ENCODE peak calls at places on chromosome 3, in five cellular contexts. J is neuronal stem cell, P is H9, R is mesenchymal stem cell, K is H1. O is an unnamed sample.
A peak's percentile ranks its signal among the peaks of the same experiment; 100 is the strongest.

GRCh38 chr3:157491136-157491535 is 12.1 kb downstream of the VEPH1 start:
- DNase-seq in J (no peak), P (no peak), K (no peak), R (no peak), O (no peak)

GRCh38 chr3:155323063-155323666 is 29.7 kb upstream of the STRIT1 start:
- DNase-seq in R (peak; percentile 78), J (peak; percentile 51), P (peak; percentile 42), K (no peak), O (peak; percentile 43)

GRCh38 chr3:18988619-18989229 is 159.6 kb upstream of the KCNH8 start:
- DNase-seq in R (peak; percentile 16), K (no peak), J (peak; percentile 27), P (no peak), O (peak; percentile 54)

GRCh38 chr3:133693821-133694220 is 32.1 kb upstream of the TOPBP1 start:
- DNase-seq in K (no peak), P (no peak), J (no peak), R (no peak), O (no peak)

GRCh38 chr3:119330858-119331257 is 36.7 kb downstream of the ARHGAP31 start:
- DNase-seq in J (no peak), P (no peak), R (no peak), K (no peak), O (no peak)

GRCh38 chr3:121918779-121919483 is 24.7 kb downstream of the SLC15A2 start:
- DNase-seq in K (no peak), P (no peak), J (no peak), R (no peak), O (no peak)

GRCh38 chr3:13798401-13798800 is 81.5 kb downstream of the WNT7A start:
- DNase-seq in P (no peak), J (no peak), R (no peak), K (no peak), O (no peak)

GRCh38 chr3:171058058-171058457 is 31.5 kb upstream of the SLC2A2 start:
- DNase-seq in J (no peak), P (no peak), K (no peak), R (no peak), O (no peak)

GRCh38 chr3:42665050-42665878 is 11.8 kb downstream of the ZBTB47 start:
- DNase-seq in P (no peak), J (no peak), R (no peak), K (no peak), O (no peak)

GRCh38 chr3:72042397-72043211 is 257.7 kb upstream of the PROK2 start:
- DNase-seq in P (no peak), K (no peak), R (peak; percentile 89), J (no peak), O (peak; percentile 79)

GRCh38 chr3:4426782-4427344 is 40.2 kb downstream of the SUMF1 start:
- DNase-seq in P (no peak), J (no peak), R (peak; percentile 96), K (no peak), O (no peak)

GRCh38 chr3:150317469-150317868 is 90.6 kb upstream of the TSC22D2 start:
- DNase-seq in R (no peak), K (no peak), P (no peak), J (no peak), O (no peak)

GRCh38 chr3:156681003-156681402 is 6.6 kb downstream of the TIPARP start:
- DNase-seq in P (peak; percentile 46), R (peak; percentile 98), J (peak; percentile 18), K (no peak), O (peak; percentile 96)

GRCh38 chr3:197302696-197303341 is 4.4 kb upstream of the DLG1 start:
- DNase-seq in J (no peak), P (no peak), K (no peak), R (peak; percentile 88), O (peak; percentile 86)

GRCh38 chr3:48952510-48953118 is 34.0 kb downstream of the ARIH2 start:
- DNase-seq in P (peak; percentile 74), R (no peak), K (peak; percentile 79), J (no peak), O (peak; percentile 45)

GRCh38 chr3:156525808-156526207 is 29.1 kb downstream of the SSR3 start:
- DNase-seq in J (no peak), P (no peak), R (no peak), K (no peak), O (no peak)

GRCh38 chr3:18378218-18378617 is 46.9 kb downstream of the SATB1 start:
- DNase-seq in R (no peak), P (no peak), K (no peak), J (no peak), O (no peak)

GRCh38 chr3:30847589-30847988 is 46.9 kb downstream of the GADL1 start:
- DNase-seq in P (no peak), R (no peak), K (no peak), J (no peak), O (no peak)

GRCh38 chr3:175655366-175655765 is 796.2 kb downstream of the NAALADL2 start:
- DNase-seq in R (no peak), P (no peak), J (no peak), K (no peak), O (peak; percentile 26)

GRCh38 chr3:17038900-17039545 is 154.3 kb downstream of the PLCL2 start:
- DNase-seq in J (no peak), K (no peak), R (no peak), P (no peak), O (no peak)

GRCh38 chr3:149576071-149576564 is 81.7 kb downstream of the WWTR1 start:
- DNase-seq in P (peak; percentile 62), J (no peak), K (no peak), R (peak; percentile 97), O (no peak)

GRCh38 chr3:16060358-16060852 is 114.1 kb upstream of the GALNT15 start:
- DNase-seq in P (peak; percentile 42), R (peak; percentile 99), J (no peak), K (no peak), O (peak; percentile 87)

GRCh38 chr3:38129058-38129457 is 7.9 kb downstream of the ACAA1 start:
- DNase-seq in R (no peak), K (no peak), J (no peak), P (no peak), O (no peak)

GRCh38 chr3:35778201-35778600 is 138.9 kb downstream of the ARPP21 start:
- DNase-seq in P (peak; percentile 36), R (no peak), K (no peak), J (no peak), O (no peak)

GRCh38 chr3:151404316-151404715 is 19.8 kb upstream of the P2RY12 start:
- DNase-seq in P (no peak), J (no peak), R (peak; percentile 42), K (no peak), O (no peak)

GRCh38 chr3:10471337-10471721 is 34.1 kb downstream of the ATP2B2 start:
- DNase-seq in K (no peak), P (no peak), J (peak; percentile 54), R (no peak), O (no peak)

GRCh38 chr3:126364130-126364695 is 7.0 kb upstream of the KLF15 start:
- DNase-seq in K (no peak), J (no peak), R (no peak), P (no peak), O (no peak)

GRCh38 chr3:178538065-178538464 is 1.8 kb downstream of the KCNMB2 start:
- DNase-seq in K (no peak), R (peak; percentile 70), J (no peak), P (no peak), O (no peak)

GRCh38 chr3:122295286-122295685 is 29.8 kb upstream of the CSTA start:
- DNase-seq in J (no peak), K (no peak), R (no peak), P (no peak), O (no peak)

GRCh38 chr3:12730511-12731234 is 28.4 kb downstream of the TMEM40 start:
- DNase-seq in P (no peak), K (no peak), J (no peak), R (no peak), O (peak; percentile 17)

GRCh38 chr3:74839591-74839990 is 225.1 kb upstream of the CNTN3 start:
- DNase-seq in J (no peak), K (no peak), P (no peak), R (no peak), O (no peak)

GRCh38 chr3:45946307-45946706 is 3.0 kb downstream of the CXCR6 start:
- DNase-seq in K (no peak), P (no peak), J (no peak), R (no peak), O (no peak)

GRCh38 chr3:156957715-156958114 is 131.6 kb downstream of the LEKR1 start:
- DNase-seq in K (no peak), P (no peak), J (no peak), R (no peak), O (no peak)

DNA sequence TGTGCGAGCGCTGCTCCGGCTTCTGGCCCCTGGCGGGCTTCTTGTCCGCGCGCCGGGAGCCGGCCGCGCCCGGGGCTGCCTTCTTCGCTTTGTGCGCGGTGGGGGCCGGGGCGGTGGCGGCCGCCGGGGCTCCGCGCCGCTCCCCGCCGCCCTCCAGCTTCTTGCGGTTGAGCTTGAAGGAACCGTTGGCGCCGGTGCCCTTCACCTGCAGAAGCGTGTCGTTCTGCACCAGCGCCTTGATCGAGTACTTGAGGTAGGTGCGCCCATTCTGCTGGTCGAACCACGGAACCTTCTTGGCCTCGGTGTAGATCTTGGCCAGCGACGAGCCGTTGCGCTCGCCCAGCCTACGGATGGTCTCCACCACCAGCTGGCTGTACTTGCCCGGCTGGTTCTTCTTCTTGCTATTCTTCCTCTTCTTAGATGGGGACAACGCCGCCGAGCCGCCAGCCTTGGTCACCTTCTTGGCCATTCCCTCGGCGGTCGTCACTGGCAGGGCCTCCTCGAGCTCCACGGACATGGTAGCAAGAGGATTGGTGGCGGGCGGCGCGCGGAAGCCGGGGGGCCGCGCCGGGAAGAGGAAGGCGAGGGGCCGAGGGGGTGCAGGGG is 36.8 kb downstream of the HMCES start:
- DNase-seq in P (no peak), K (no peak), J (no peak), R (peak; percentile 41), O (peak; percentile 70)
- H3K23ac ChIP-seq in P (no peak overlapping the region), K (no peak overlapping the region), J (peak overlapping the region; percentile 92), R (no peak overlapping the region), O (no peak overlapping the region)

GRCh38 chr3:25381083-25381482 is 47.0 kb upstream of the RARB start:
- DNase-seq in P (no peak), J (no peak), K (no peak), R (peak; percentile 33), O (no peak)
- H2BK12ac ChIP-seq in P (no peak overlapping the region), J (no peak overlapping the region), K (no peak overlapping the region), R (no peak overlapping the region), O (no peak overlapping the region)

DNA sequence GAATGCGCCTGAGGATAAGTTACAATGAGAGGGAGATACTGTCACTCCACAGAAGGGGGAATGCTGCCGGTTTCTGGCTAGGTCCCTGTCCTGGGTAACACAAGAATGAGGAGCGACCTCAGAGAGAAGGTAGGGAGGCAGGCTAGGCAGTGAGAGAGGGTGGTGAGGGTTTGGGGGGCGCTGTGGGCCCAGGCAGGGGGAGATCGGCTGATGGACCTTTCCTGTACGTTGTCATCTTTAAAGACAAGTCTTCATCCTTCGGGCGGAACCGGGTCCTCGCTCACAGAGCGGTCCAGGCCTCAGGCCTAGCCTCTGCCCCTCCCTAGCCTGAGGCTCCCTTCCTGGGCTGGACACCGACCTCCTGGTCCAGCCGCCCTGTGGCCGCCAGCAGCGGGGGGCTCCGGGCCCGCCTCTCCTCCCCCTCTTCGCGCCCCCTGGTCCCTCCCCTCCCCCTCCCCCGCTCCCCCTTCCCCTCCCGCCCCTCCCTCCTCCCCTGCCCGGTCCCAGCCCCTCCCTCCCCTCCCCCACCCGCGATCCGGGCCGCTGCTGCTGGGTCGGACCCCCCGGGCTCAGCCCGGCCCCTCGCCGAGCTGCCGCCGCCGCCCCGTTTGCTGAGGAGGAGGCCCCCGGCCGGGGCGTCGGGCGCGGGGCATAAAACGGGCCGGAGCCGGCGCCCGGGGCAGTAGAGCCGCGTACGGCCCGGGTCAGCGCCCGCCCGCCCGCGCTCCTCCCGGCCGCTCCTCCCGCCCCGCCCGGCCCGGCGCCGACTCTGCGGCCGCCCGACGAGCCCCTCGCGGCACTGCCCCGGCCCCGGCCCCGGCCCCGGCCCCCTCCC is at the start of gene CHRD:
- DNase-seq in K (no peak), R (no peak), J (no peak), P (no peak), O (peak; percentile 19)
- H3K27ac ChIP-seq in K (no peak within 1 kb of the TSS), R (no peak within 1 kb of the TSS), J (peak within 1 kb of the TSS; percentile 14), P (no peak within 1 kb of the TSS), O (no peak within 1 kb of the TSS)

GRCh38 chr3:187186375-187186774 is 10.9 kb upstream of the RTP1 start:
- DNase-seq in R (no peak), P (no peak), K (no peak), J (no peak), O (no peak)
- H3K23ac ChIP-seq in R (no peak overlapping the region), P (no peak overlapping the region), K (no peak overlapping the region), J (no peak overlapping the region), O (no peak overlapping the region)

O was measured in trophoblast cell.